ENCODE peak calls at places on chromosomes 2 and 18, in nine cellular contexts. K is PC-9, V is A549, P is heart right ventricle, Q is stomach, O is adrenal gland, J is IMR-90, I is uterus, N is neural progenitor cell. C is an unnamed sample.

GRCh38 chr18:32775628-32776027 is 2.8 kb upstream of the KLHL14 start:
- DNase-seq in K (no peak), V (no peak), P (no peak), Q (no peak), O (no peak), J (no peak), I (no peak), N (no peak), C (no peak)

GRCh38 chr2:189641565-189641964 is 19.7 kb upstream of the ASNSD1 start:
- DNase-seq in K (no peak), V (no peak), P (no peak), Q (no peak), O (no peak), J (peak; percentile 66), I (no peak), N (no peak), C (no peak)

GRCh38 chr2:72293620-72294019 is 146.0 kb upstream of the CYP26B1 start:
- DNase-seq in K (peak; percentile 48), V (no peak), P (no peak), Q (no peak), O (no peak), J (peak; percentile 75), I (no peak), N (no peak), C (no peak)

GRCh38 chr2:101223814-101224231 is 28.9 kb upstream of the CNOT11 start:
- DNase-seq in K (no peak), V (no peak), P (no peak), Q (no peak), O (no peak), J (no peak), I (no peak), N (no peak), C (no peak)

GRCh38 chr2:238684362-238685326 is 163.2 kb upstream of the TWIST2 start:
- DNase-seq in K (peak; percentile 94), V (peak; percentile 97), P (no peak), Q (no peak), O (peak; percentile 50), J (peak; percentile 99), I (peak; percentile 73), N (no peak), C (no peak)

GRCh38 chr2:10042301-10043161 is 819 bp upstream of the KLF11 start:
- DNase-seq in K (peak; percentile 47), V (no peak), P (peak; percentile 88), Q (peak; percentile 74), O (peak; percentile 94), J (peak; percentile 47), I (peak; percentile 85), N (peak; percentile 81), C (peak; percentile 91)

GRCh38 chr2:116057538-116057937 is 1615.1 kb downstream of the DPP10 start:
- DNase-seq in K (no peak), V (no peak), P (no peak), Q (no peak), O (no peak), J (no peak), I (no peak), N (peak; percentile 30), C (no peak)

GRCh38 chr2:238878051-238878735 is 30.3 kb downstream of the TWIST2 start:
- DNase-seq in K (no peak), V (no peak), P (no peak), Q (no peak), O (no peak), J (no peak), I (no peak), N (no peak), C (peak; percentile 57)

GRCh38 chr2:235463893-235464292 is 29.9 kb upstream of the AGAP1 start:
- DNase-seq in K (no peak), V (no peak), P (peak; percentile 77), Q (peak; percentile 80), O (peak; percentile 81), J (no peak), I (no peak), N (no peak), C (no peak)

GRCh38 chr2:235472443-235472842 is 21.4 kb upstream of the AGAP1 start:
- DNase-seq in K (no peak), V (no peak), P (no peak), Q (no peak), O (no peak), J (no peak), I (no peak), N (no peak), C (no peak)

GRCh38 chr2:235467586-235467985 is 26.3 kb upstream of the AGAP1 start:
- DNase-seq in K (peak; percentile 80), V (no peak), P (no peak), Q (no peak), O (no peak), J (peak; percentile 76), I (no peak), N (no peak), C (no peak)

GRCh38 chr2:235471186-235471747 is 22.6 kb upstream of the AGAP1 start:
- DNase-seq in K (no peak), V (no peak), P (no peak), Q (no peak), O (no peak), J (no peak), I (no peak), N (no peak), C (no peak)

DNA sequence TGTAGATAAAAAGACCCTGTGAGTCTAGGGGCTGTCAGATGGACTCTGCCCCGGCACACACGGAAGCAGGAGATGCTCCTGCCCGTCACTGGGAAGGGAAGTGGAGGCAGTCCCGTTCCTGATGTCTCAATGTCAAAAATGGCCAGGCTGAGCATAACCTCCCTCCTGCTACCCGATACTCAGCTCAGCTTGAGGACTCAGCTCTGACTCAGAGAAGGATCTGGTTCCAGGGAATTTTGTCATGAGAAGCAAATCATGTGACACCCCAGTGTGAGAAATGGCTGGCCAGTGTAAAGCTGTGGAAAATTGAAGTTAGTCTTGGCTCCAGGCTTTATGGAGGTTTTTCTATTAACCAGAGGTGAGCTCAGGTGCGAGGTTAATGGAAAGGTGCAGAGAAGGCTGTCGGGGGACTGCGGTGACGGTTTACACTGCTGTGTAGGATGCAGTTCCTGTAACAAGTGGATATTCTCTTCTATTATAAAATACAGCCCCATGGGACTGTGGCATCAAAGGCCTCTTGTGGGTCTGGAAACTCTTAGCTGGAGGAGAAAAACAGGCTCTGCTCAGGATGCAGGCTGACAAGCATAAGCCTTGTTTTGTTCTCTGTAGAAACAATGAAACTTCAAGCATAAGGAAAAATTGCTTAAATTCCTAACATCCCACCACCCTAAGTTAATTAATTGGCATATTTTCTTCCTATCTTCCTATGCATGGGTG is 24.7 kb upstream of the AGAP1 start:
- DNase-seq in K (peak; percentile 93), V (peak; percentile 78), P (no peak), Q (peak; percentile 36), O (peak; percentile 70), J (peak; percentile 94), I (peak; percentile 20), N (peak; percentile 27), C (no peak)
- TF ChIP-seq CTCF in K (no peak), V (no peak), P (no peak), Q (no peak), O (no peak), J (no peak), I (no peak), N (no peak), C (no peak)

GRCh38 chr18:76264073-76264472 is 231.0 kb downstream of the ZNF516 start:
- DNase-seq in K (no peak), V (no peak), P (no peak), Q (no peak), O (no peak), J (no peak), I (no peak), N (no peak), C (no peak)

GRCh38 chr18:76264851-76265250 is 230.2 kb downstream of the ZNF516 start:
- DNase-seq in K (no peak), V (no peak), P (no peak), Q (no peak), O (no peak), J (no peak), I (no peak), N (no peak), C (no peak)

GRCh38 chr18:76262956-76263955 is 231.8 kb downstream of the ZNF516 start:
- DNase-seq in K (no peak), V (no peak), P (no peak), Q (no peak), O (no peak), J (no peak), I (peak; percentile 46), N (peak; percentile 66), C (no peak)

GRCh38 chr18:76266226-76266991 is 228.6 kb downstream of the ZNF516 start:
- DNase-seq in K (no peak), V (no peak), P (no peak), Q (no peak), O (no peak), J (no peak), I (no peak), N (no peak), C (no peak)

DNA sequence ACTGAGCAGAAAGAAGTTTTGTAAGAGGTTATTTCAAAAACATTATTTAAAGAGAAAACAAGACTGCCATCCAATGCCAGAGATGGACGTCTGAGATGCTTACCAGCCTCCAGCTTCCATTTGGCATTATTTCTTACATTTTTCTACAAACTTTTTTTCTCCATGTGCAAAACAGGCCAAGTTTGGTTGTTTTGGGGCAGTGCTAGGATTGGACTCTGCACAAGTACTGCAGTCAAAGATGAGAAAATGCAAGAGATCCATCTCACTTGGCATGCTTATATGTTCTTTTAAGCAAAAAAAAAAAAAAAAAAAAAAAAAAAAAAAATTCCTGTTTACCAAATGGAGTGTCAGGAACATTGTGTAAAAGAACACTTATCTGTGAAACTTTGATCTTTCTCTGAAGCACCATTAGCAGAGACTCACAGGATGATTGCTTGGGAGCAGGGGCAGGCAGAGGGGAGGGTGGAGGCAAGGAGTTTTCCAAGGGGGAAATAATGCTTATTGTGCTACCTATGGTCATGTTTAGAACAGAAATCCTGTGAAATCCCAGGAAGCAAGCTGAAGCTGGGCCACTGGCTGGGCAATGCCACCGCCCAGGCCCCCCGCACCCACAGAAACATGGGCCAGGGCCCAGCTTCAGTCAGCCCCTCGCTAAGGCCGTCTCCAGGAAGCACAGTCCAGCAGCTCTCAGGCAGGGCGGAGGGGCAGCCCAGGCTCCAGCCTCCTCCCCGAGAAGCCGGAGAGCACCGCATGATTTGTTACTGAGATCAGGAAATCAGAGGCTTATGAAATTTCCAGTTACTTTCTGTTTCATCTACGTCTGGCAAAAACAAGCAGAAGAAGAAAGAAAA is 229.4 kb downstream of the ZNF516 start:
- DNase-seq in K (no peak), V (no peak), P (peak; percentile 27), Q (no peak), O (peak; percentile 49), J (peak; percentile 38), I (peak; percentile 76), N (no peak), C (no peak)
- H3K4me3 ChIP-seq in K (no peak overlapping the region), V (no peak overlapping the region), P (no peak overlapping the region), Q (peak overlapping the region; percentile 29), O (no peak overlapping the region), J (peak overlapping the region; percentile 45), I (peak overlapping the region; percentile 26), N (no peak overlapping the region), C (no peak overlapping the region)

GRCh38 chr2:47073217-47073616 is 81.9 kb downstream of the STPG4 start:
- DNase-seq in K (no peak), V (no peak), P (no peak), Q (no peak), O (no peak), J (no peak), I (no peak), N (no peak), C (no peak)

GRCh38 chr2:47070920-47071824 is 83.9 kb downstream of the STPG4 start:
- DNase-seq in K (peak; percentile 68), V (no peak), P (peak; percentile 71), Q (peak; percentile 63), O (peak; percentile 86), J (peak; percentile 91), I (peak; percentile 72), N (no peak), C (no peak)

GRCh38 chr2:47072728-47073191 is 82.3 kb downstream of the STPG4 start:
- DNase-seq in K (no peak), V (no peak), P (peak; percentile 60), Q (peak; percentile 24), O (peak; percentile 62), J (no peak), I (no peak), N (no peak), C (no peak)

GRCh38 chr2:47073641-47074040 is 81.5 kb downstream of the STPG4 start:
- DNase-seq in K (no peak), V (no peak), P (peak; percentile 42), Q (no peak), O (no peak), J (no peak), I (no peak), N (no peak), C (peak; percentile 71)

GRCh38 chr2:47072018-47072691 is 83.0 kb downstream of the STPG4 start:
- DNase-seq in K (no peak), V (no peak), P (peak; percentile 87), Q (no peak), O (peak; percentile 73), J (peak; percentile 70), I (peak; percentile 97), N (peak; percentile 70), C (peak; percentile 83)
- H3K4me1 ChIP-seq in K (peaks cover 66% of the 10 kb centered on the region), V (peaks cover 81% of the 10 kb centered on the region), P (peaks cover 75% of the 10 kb centered on the region), Q (peaks cover 51% of the 10 kb centered on the region), O (peaks cover 34% of the 10 kb centered on the region), J (peaks cover 53% of the 10 kb centered on the region), I (peaks cover 40% of the 10 kb centered on the region), N (peaks cover 12% of the 10 kb centered on the region), C (peaks cover 62% of the 10 kb centered on the region)

GRCh38 chr2:1371066-1371465 is 42.2 kb upstream of the TPO start:
- DNase-seq in K (no peak), V (no peak), P (no peak), Q (no peak), O (no peak), J (no peak), I (no peak), N (no peak), C (no peak)
- TF ChIP-seq CTCF in K (no peak), V (no peak), P (no peak), Q (no peak), O (no peak), J (no peak), I (no peak), N (no peak), C (no peak)